ENCODE peak calls at places on chromosomes 12 and 14, in four cellular contexts. T is HL-60, J is K562, D is GM12878. G is an unnamed sample.

GRCh38 chr14:72594099-72594901 is 299.6 kb downstream of the DPF3 start:
- DNase-seq in D (peak; percentile 74), T (peak; percentile 2), J (no peak), G (no peak)

GRCh38 chr12:87815738-87816137 is 213.5 kb downstream of the C12orf50 start:
- DNase-seq in D (no peak), J (no peak), T (no peak), G (no peak)

GRCh38 chr12:118520428-118520827 is 144.1 kb downstream of the SUDS3 start:
- DNase-seq in D (no peak), T (no peak), J (no peak), G (no peak)

GRCh38 chr12:65511134-65511912 is 232.8 kb downstream of the MSRB3 start:
- DNase-seq in J (no peak), D (no peak), T (no peak), G (no peak)

GRCh38 chr12:176321-177181 is 37.4 kb downstream of the SLC6A12 start:
- DNase-seq in D (no peak), J (peak; percentile 7), T (no peak), G (no peak)

GRCh38 chr12:60162988-60163720 is 567.3 kb downstream of the SLC16A7 start:
- DNase-seq in J (no peak), D (no peak), T (no peak), G (no peak)

GRCh38 chr12:96241484-96242256 is 47.5 kb downstream of the ELK3 start:
- DNase-seq in D (no peak), J (no peak), T (no peak), G (no peak)

GRCh38 chr14:28778718-28779117 is 12.1 kb downstream of the FOXG1 start:
- DNase-seq in J (no peak), T (no peak), D (no peak), G (no peak)

GRCh38 chr14:76407449-76408150 is 31.7 kb downstream of the ESRRB start:
- DNase-seq in T (no peak), D (no peak), J (no peak), G (no peak)

GRCh38 chr12:3236345-3237153 is 159.4 kb downstream of the TSPAN9 start:
- DNase-seq in D (no peak), T (no peak), J (peak; percentile 49), G (no peak)

GRCh38 chr14:22752422-22752821 is 14.1 kb upstream of the OXA1L start:
- DNase-seq in J (no peak), T (no peak), D (no peak), G (no peak)

GRCh38 chr12:115975411-115975810 is 302.1 kb downstream of the MED13L start:
- DNase-seq in J (no peak), T (no peak), D (no peak), G (no peak)

GRCh38 chr14:77988966-77989365 is 181.2 kb upstream of the NRXN3 start:
- DNase-seq in J (peak; percentile 44), D (no peak), T (no peak), G (no peak)

GRCh38 chr14:93717968-93718320 is 70.3 kb downstream of the PRIMA1 start:
- DNase-seq in J (no peak), D (no peak), T (no peak), G (no peak)

GRCh38 chr12:121388421-121388981 is 11.4 kb upstream of the RNF34 start:
- DNase-seq in T (peak; percentile 94), J (peak; percentile 45), D (no peak), G (no peak)

GRCh38 chr14:56216631-56217379 is 98.6 kb downstream of the PELI2 start:
- DNase-seq in T (peak; percentile 89), D (no peak), J (peak; percentile 71), G (no peak)

GRCh38 chr12:63150255-63151060 is 543 bp downstream of the AVPR1A start:
- DNase-seq in D (no peak), J (no peak), T (no peak), G (peak; percentile 17)

GRCh38 chr12:109461049-109461845 is 15.9 kb downstream of the KCTD10 start:
- DNase-seq in T (peak; percentile 49), D (no peak), J (peak; percentile 90), G (no peak)

GRCh38 chr12:49693931-49694439 is 13.2 kb downstream of the FMNL3 start:
- DNase-seq in T (no peak), D (no peak), J (no peak), G (no peak)

GRCh38 chr12:12776261-12776660 is 9.2 kb upstream of the APOLD1 start:
- DNase-seq in D (no peak), T (no peak), J (no peak), G (no peak)

GRCh38 chr12:43444940-43445564 is 107.0 kb downstream of the ADAMTS20 start:
- DNase-seq in D (peak; percentile 4), J (peak; percentile 63), T (peak; percentile 60), G (no peak)

GRCh38 chr12:70040141-70040540 is 203.1 kb upstream of the CNOT2 start:
- DNase-seq in D (no peak), T (no peak), J (no peak), G (no peak)

GRCh38 chr14:58777541-58777979 is 139.8 kb downstream of the DACT1 start:
- DNase-seq in D (no peak), J (no peak), T (no peak), G (no peak)

GRCh38 chr12:98464155-98464554 is 51.2 kb upstream of the TMPO start:
- DNase-seq in J (no peak), T (peak; percentile 70), D (no peak), G (no peak)

GRCh38 chr14:92651793-92652382 is 96.5 kb downstream of the LGMN start:
- DNase-seq in D (no peak), T (peak; percentile 82), J (no peak), G (no peak)

GRCh38 chr14:35333797-35334743 is 41.9 kb downstream of the PSMA6 start:
- DNase-seq in D (no peak), J (peak; percentile 48), T (no peak), G (no peak)

GRCh38 chr14:91223028-91223783 is 21.3 kb downstream of the GPR68 start:
- DNase-seq in D (no peak), T (no peak), J (no peak), G (no peak)

GRCh38 chr14:37592288-37593274 is 2.5 kb downstream of the FOXA1 start:
- DNase-seq in T (no peak), D (no peak), J (no peak), G (no peak)

GRCh38 chr12:98154850-98155249 is 360.5 kb upstream of the TMPO start:
- DNase-seq in D (no peak), T (no peak), J (no peak), G (no peak)

GRCh38 chr12:107845980-107846659 is 71.6 kb downstream of the ASCL4 start:
- DNase-seq in T (no peak), D (no peak), J (no peak), G (no peak)

DNA sequence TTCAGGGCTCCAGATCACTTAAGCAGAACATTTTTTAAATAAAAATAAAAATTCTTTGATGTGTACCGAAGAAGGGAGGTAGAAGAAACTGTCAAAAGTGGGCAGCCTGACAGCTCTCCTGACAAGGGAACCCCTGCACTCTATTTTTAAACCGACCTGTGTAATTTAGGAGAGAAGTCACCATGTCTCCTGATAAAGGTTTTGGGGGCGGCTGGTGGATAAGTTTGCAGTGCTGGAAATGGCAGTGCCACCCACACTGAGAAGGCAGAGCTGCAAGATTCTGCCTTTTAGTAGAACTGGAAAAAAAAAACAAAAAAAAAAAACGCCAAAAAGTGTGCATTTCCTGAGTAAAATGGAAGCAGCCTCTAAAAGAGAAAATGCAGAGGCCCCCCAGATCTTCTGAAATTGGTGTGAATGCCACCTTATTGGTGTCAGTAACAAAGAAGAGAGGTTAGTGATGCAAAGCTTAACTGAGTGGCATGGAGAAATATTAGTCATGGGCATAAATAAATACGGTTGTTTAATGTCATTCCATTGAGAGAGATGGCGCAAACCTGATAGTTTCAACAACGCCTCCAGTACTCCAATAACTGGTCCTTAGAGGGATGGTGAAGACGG is 24.7 kb downstream of the DUSP6 start:
- DNase-seq in T (no peak), J (no peak), D (no peak), G (no peak)
- TF ChIP-seq SPI1 in T (no peak), J (no peak), D (no peak), G (no peak)

DNA sequence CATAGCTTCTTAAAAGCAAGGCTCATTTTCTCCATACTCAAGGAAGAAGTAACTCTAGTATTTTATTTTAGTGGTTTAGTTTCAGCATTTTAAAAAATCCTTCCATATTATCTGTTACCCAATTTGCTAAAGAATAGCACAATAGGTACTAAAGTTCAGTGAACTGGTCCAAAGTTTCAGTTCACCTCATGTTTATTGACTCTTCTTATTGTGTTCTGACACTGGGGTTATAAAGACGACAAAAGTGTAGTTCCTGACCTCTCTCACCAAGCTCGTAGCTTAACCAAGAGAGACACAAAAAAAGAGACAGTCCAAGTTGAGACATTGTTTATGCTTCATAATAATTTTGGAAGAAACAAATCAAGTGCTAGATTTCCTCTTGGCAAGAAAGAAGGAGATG is 40.8 kb upstream of the SLC38A2 start:
- DNase-seq in T (no peak), D (no peak), J (no peak), G (no peak)
- TF ChIP-seq SPI1 in T (no peak), D (no peak), J (no peak), G (no peak)

DNA sequence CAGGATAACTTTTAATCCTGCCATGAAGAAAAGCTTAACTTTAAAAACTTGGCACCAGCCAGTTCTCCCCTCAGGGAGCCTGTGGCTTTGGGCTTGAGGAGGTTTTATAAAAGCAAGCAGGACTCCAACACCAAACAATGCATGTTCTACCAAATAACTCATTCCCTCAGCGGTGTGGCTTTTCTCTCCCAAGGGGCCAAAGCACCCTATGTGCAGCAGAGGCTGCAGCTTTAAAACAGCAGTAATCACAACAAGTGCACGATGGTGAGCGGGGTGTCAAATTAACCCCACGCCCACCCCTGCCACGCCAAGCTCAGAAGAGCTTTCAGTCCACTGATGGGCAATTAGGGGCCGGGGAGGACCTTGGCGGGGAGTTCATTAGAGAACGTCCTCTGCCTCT is 16.6 kb downstream of the CLMN start:
- DNase-seq in J (no peak), T (no peak), D (no peak), G (no peak)
- TF ChIP-seq SPI1 in J (no peak), T (no peak), D (no peak), G (no peak)

GRCh38 chr14:20866963-20867362 is 24.2 kb upstream of the RNASE3 start:
- DNase-seq in T (no peak), J (no peak), D (no peak), G (no peak)
- TF ChIP-seq SPI1 in T (no peak), J (no peak), D (no peak), G (no peak)

DNA sequence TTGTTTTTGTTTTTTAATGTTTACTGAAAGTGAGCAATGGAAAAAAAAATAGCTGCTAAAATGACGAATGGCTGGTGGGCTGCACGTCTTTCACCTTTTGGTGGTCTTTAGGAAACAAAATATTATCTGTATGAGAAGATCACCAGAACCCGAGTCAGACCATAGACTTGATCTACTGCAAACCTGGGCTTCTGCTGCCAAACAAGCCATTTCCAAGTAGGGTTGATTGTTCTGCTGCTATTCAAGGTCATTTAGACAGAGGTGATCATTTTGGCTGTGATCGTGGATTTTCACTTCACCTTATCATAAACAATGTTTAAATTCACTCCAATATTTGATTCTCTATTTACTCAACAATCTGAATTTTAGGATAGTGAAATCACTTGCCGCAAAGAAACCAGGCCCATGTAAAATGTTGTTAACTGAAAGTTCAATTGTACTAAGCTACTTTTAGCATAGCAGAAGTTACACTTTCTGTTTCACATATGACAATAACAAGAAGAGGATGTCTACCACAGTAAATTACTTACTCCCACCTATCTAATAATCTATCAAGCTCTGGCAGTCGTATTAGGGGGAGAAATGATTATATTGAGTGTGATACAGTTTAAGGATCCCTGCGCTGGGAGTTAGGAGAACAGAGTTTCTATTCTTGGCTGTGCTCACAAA is 66.7 kb upstream of the CAND1 start:
- DNase-seq in D (peak; percentile 11), T (no peak), J (no peak), G (no peak)
- TF ChIP-seq SPI1 in D (no peak), T (no peak), J (no peak), G (no peak)

G was measured in GM12891.